ENCODE peak calls at places on chromosome 6, in eight cellular contexts. F is neural crest cell; K is MM.1S; E is CD8-positive, alpha-beta T cell; V is osteocyte; G is mesothelial cell of epicardium; N is retinal pigment epithelial cell; Z is left cardiac atrium. B is an unnamed sample.

GRCh38 chr6:12801141-12801540 is 84.6 kb downstream of the PHACTR1 start:
- DNase-seq in E (no peak), Z (no peak), N (peak), F (no peak), V (no peak), K (no peak), G (no peak), B (no peak)

GRCh38 chr6:47729019-47729418 is 30.6 kb downstream of the ADGRF4 start:
- DNase-seq in Z (no peak), E (no peak), K (no peak), F (no peak), V (no peak), G (no peak), N (no peak), B (no peak)

GRCh38 chr6:34575326-34575725 is 19.2 kb upstream of the SPDEF start:
- DNase-seq in V (no peak), G (no peak), N (no peak), F (no peak), Z (no peak), K (no peak), E (no peak), B (peak)

GRCh38 chr6:5204340-5204739 is 56.4 kb downstream of the LYRM4 start:
- DNase-seq in F (no peak), V (no peak), G (no peak), N (no peak), Z (no peak), K (no peak), E (no peak), B (no peak)

GRCh38 chr6:85452441-85452881 is 2.6 kb downstream of the NT5E start:
- DNase-seq in Z (no peak), N (no peak), V (no peak), F (no peak), K (no peak), G (no peak), E (no peak), B (no peak)

GRCh38 chr6:2798586-2799134 is 33.5 kb downstream of the WRNIP1 start:
- DNase-seq in V (no peak), G (no peak), Z (no peak), N (no peak), K (no peak), F (no peak), E (no peak), B (no peak)

GRCh38 chr6:144194293-144194828 is 44.0 kb downstream of the STX11 start:
- DNase-seq in E (no peak), Z (no peak), K (no peak), N (no peak), F (no peak), V (no peak), G (no peak), B (no peak)

GRCh38 chr6:24719125-24719931 is at the start of gene C6orf62:
- DNase-seq in E (peak), Z (peak), K (peak), N (peak), G (no peak), F (no peak), V (no peak), B (no peak)

GRCh38 chr6:13979284-13980171 is 54.8 kb downstream of the RNF182 start:
- DNase-seq in E (no peak), F (no peak), K (no peak), G (no peak), Z (no peak), V (no peak), N (no peak), B (no peak)

GRCh38 chr6:113271437-113271836 is 585.7 kb upstream of the MARCKS start:
- DNase-seq in V (no peak), E (no peak), Z (no peak), K (no peak), F (no peak), N (no peak), G (no peak), B (no peak)

GRCh38 chr6:45724511-45724910 is 291.1 kb downstream of the CLIC5 start:
- DNase-seq in Z (no peak), G (peak), E (no peak), N (peak), V (no peak), K (no peak), F (no peak), B (no peak)

GRCh38 chr6:47251396-47251795 is 58.3 kb downstream of the TNFRSF21 start:
- DNase-seq in G (no peak), E (no peak), N (no peak), F (no peak), Z (no peak), K (no peak), V (no peak), B (no peak)

GRCh38 chr6:113011389-113011788 is 664.3 kb downstream of the RFPL4B start:
- DNase-seq in Z (no peak), N (no peak), E (no peak), K (no peak), F (no peak), G (no peak), V (no peak), B (no peak)

GRCh38 chr6:98823845-98824162 is 10.6 kb upstream of the POU3F2 start:
- DNase-seq in V (no peak), E (no peak), K (no peak), Z (no peak), F (no peak), N (no peak), G (no peak), B (no peak)

GRCh38 chr6:24458134-24458533 is 31.2 kb downstream of the GPLD1 start:
- DNase-seq in Z (no peak), G (no peak), K (no peak), V (no peak), N (no peak), F (no peak), E (no peak), B (no peak)

GRCh38 chr6:168852336-168852884 is 401.2 kb downstream of the THBS2 start:
- DNase-seq in E (no peak), Z (no peak), G (no peak), N (no peak), V (no peak), K (no peak), F (no peak), B (peak)

GRCh38 chr6:166989427-166990034 is 9.7 kb upstream of the CEP43 start:
- DNase-seq in N (no peak), G (no peak), V (no peak), F (no peak), E (no peak), K (peak), Z (no peak), B (peak)

GRCh38 chr6:37130704-37131103 is 39.2 kb upstream of the PIM1 start:
- DNase-seq in F (no peak), N (no peak), V (no peak), G (no peak), Z (peak), E (no peak), K (no peak), B (no peak)

GRCh38 chr6:130946076-130946475 is 117.0 kb downstream of the EPB41L2 start:
- DNase-seq in V (no peak), E (no peak), N (no peak), Z (no peak), G (no peak), K (no peak), F (no peak), B (no peak)

B was measured in NCI-H345.